ENCODE peak calls at places on chromosomes 12 and 14, in ten cellular contexts. K is NCI-H345; F is germinal center; I is C1 segment of cervical spinal cord; G is KG1; Z is NCI-H1092 treated with DMSO at 0.1 percent for 48 hours; P is activated B cell treated with CpG ODN at 0.5 μM for 24 hours; X is effector CD8-positive, alpha-beta T cell; W is GM12865; Q is HCT116. E is an unnamed sample.

GRCh38 chr12:61757831-61758505 is 502.2 kb upstream of the USP15 start:
- DNase-seq in K (no peak), F (no peak), I (no peak), G (no peak), Z (no peak), P (no peak), X (no peak), W (no peak), Q (no peak), E (no peak)

GRCh38 chr14:64671591-64671990 is 32.6 kb upstream of the PLEKHG3 start:
- DNase-seq in K (peak), F (peak), I (peak), G (peak), Z (peak), P (no peak), X (no peak), W (peak), Q (peak), E (no peak)

GRCh38 chr14:102901633-102902032 is 20.8 kb upstream of the AMN start:
- DNase-seq in K (no peak), F (peak), I (no peak), G (peak), Z (no peak), P (peak), X (no peak), W (peak), Q (no peak), E (no peak)

GRCh38 chr12:46357438-46358324 is 14.9 kb downstream of the SLC38A2 start:
- DNase-seq in K (no peak), F (no peak), I (no peak), G (no peak), Z (peak), P (no peak), X (no peak), W (no peak), Q (peak), E (no peak)

GRCh38 chr12:123379391-123379790 is 4.5 kb upstream of the KMT5A start:
- DNase-seq in K (no peak), F (no peak), I (no peak), G (no peak), Z (no peak), P (no peak), X (no peak), W (no peak), Q (no peak), E (no peak)

GRCh38 chr12:32535260-32535999 is 136.1 kb downstream of the FGD4 start:
- DNase-seq in K (peak), F (no peak), I (peak), G (peak), Z (peak), P (peak), X (no peak), W (no peak), Q (no peak), E (peak)

GRCh38 chr12:131764738-131765137 is 53.8 kb downstream of the SFSWAP start:
- DNase-seq in K (no peak), F (no peak), I (no peak), G (no peak), Z (no peak), P (no peak), X (no peak), W (no peak), Q (no peak), E (no peak)

GRCh38 chr12:39723831-39724230 is 104.2 kb upstream of the ABCD2 start:
- DNase-seq in K (peak), F (no peak), I (no peak), G (no peak), Z (no peak), P (no peak), X (no peak), W (peak), Q (no peak), E (no peak)

GRCh38 chr12:31880340-31880739 is 78.9 kb upstream of the RESF1 start:
- DNase-seq in K (no peak), F (no peak), I (no peak), G (no peak), Z (no peak), P (no peak), X (no peak), W (no peak), Q (no peak), E (no peak)

GRCh38 chr12:32586390-32586789 is 92.7 kb upstream of the DNM1L start:
- DNase-seq in K (no peak), F (no peak), I (no peak), G (no peak), Z (no peak), P (no peak), X (no peak), W (no peak), Q (no peak), E (peak)

GRCh38 chr12:69556383-69556782 is 28.9 kb upstream of the CCT2 start:
- DNase-seq in K (no peak), F (no peak), I (no peak), G (no peak), Z (no peak), P (no peak), X (no peak), W (no peak), Q (no peak), E (no peak)

GRCh38 chr14:96940009-96940408 is 142.8 kb downstream of the VRK1 start:
- DNase-seq in K (no peak), F (no peak), I (no peak), G (no peak), Z (no peak), P (no peak), X (no peak), W (peak), Q (no peak), E (no peak)

GRCh38 chr12:74817499-74817898 is 279.9 kb downstream of the ATXN7L3B start:
- DNase-seq in K (no peak), F (no peak), I (no peak), G (no peak), Z (no peak), P (no peak), X (no peak), W (no peak), Q (no peak), E (no peak)

GRCh38 chr14:61860294-61860918 is 98.2 kb downstream of the SNAPC1 start:
- DNase-seq in K (peak), F (peak), I (no peak), G (peak), Z (peak), P (peak), X (peak), W (peak), Q (peak), E (no peak)

GRCh38 chr12:75587340-75588106 is 76.1 kb upstream of the KRR1 start:
- DNase-seq in K (no peak), F (no peak), I (no peak), G (no peak), Z (no peak), P (no peak), X (no peak), W (no peak), Q (no peak), E (no peak)

GRCh38 chr12:104890463-104891096 is 67.5 kb downstream of the SLC41A2 start:
- DNase-seq in K (no peak), F (peak), I (no peak), G (no peak), Z (no peak), P (no peak), X (no peak), W (peak), Q (no peak), E (no peak)

GRCh38 chr14:59707778-59708635 is 131.4 kb upstream of the CCDC175 start:
- DNase-seq in K (no peak), F (no peak), I (no peak), G (no peak), Z (peak), P (no peak), X (no peak), W (no peak), Q (no peak), E (no peak)

GRCh38 chr14:43313719-43314118 is 1193.4 kb downstream of the FSCB start:
- DNase-seq in K (no peak), F (no peak), I (no peak), G (no peak), Z (no peak), P (no peak), X (no peak), W (no peak), Q (no peak), E (no peak)

GRCh38 chr12:68375701-68376469 is 43.7 kb upstream of the MDM1 start:
- DNase-seq in K (peak), F (no peak), I (no peak), G (no peak), Z (peak), P (no peak), X (no peak), W (no peak), Q (no peak), E (no peak)

GRCh38 chr14:23361320-23361719 is 3.7 kb downstream of the EFS start:
- DNase-seq in K (no peak), F (no peak), I (peak), G (no peak), Z (no peak), P (no peak), X (no peak), W (peak), Q (no peak), E (no peak)

GRCh38 chr14:68011629-68012028 is 192.1 kb downstream of the RAD51B start:
- DNase-seq in K (no peak), F (no peak), I (no peak), G (no peak), Z (no peak), P (no peak), X (no peak), W (no peak), Q (no peak), E (no peak)

GRCh38 chr12:53061404-53062010 is 11.6 kb downstream of the TNS2 start:
- DNase-seq in K (peak), F (no peak), I (no peak), G (no peak), Z (peak), P (no peak), X (no peak), W (no peak), Q (peak), E (no peak)

GRCh38 chr12:47114481-47114892 is 34.7 kb upstream of the AMIGO2 start:
- DNase-seq in K (no peak), F (no peak), I (no peak), G (no peak), Z (no peak), P (no peak), X (no peak), W (no peak), Q (no peak), E (no peak)

GRCh38 chr14:62138593-62138992 is 376.4 kb downstream of the SNAPC1 start:
- DNase-seq in K (no peak), F (no peak), I (no peak), G (no peak), Z (no peak), P (no peak), X (no peak), W (no peak), Q (no peak), E (no peak)

GRCh38 chr14:71579331-71579730 is 352.9 kb upstream of the RGS6 start:
- DNase-seq in K (no peak), F (no peak), I (no peak), G (no peak), Z (no peak), P (no peak), X (no peak), W (no peak), Q (no peak), E (no peak)

GRCh38 chr12:75815756-75816155 is 215.8 kb downstream of the PHLDA1 start:
- DNase-seq in K (no peak), F (no peak), I (no peak), G (no peak), Z (no peak), P (no peak), X (no peak), W (no peak), Q (no peak), E (no peak)